ENCODE peak calls at places on chromosomes 4 and X, in seven cellular contexts. K, B, U, O, I, V and X are unnamed samples.
A peak's percentile ranks its signal among the peaks of the same experiment; 100 is the strongest.

GRCh38 chr4:118964891-118965411 is 76.3 kb downstream of the SYNPO2 start:
- DNase-seq in K (peak; percentile 80), B (no peak), U (no peak), O (peak; percentile 47), I (peak; percentile 52), V (peak; percentile 41), X (no peak)

GRCh38 chr4:15238720-15239119 is 189.1 kb upstream of the C1QTNF7 start:
- DNase-seq in K (peak; percentile 70), B (no peak), U (no peak), O (peak; percentile 62), I (peak; percentile 64), V (peak; percentile 38), X (peak; percentile 44)

GRCh38 chrX:13750204-13750603 is 15.7 kb downstream of the OFD1 start:
- DNase-seq in K (peak; percentile 60), B (no peak), U (no peak), O (peak; percentile 49), I (peak; percentile 56), V (no peak), X (peak; percentile 50)

GRCh38 chr4:78610546-78611214 is 59.1 kb downstream of the ANXA3 start:
- DNase-seq in K (peak; percentile 36), B (no peak), U (no peak), O (no peak), I (peak; percentile 73), V (no peak), X (no peak)

GRCh38 chr4:186027405-186027804 is 41.6 kb upstream of the TLR3 start:
- DNase-seq in K (no peak), B (no peak), U (no peak), O (no peak), I (no peak), V (no peak), X (peak; percentile 75)

GRCh38 chr4:113447695-113448265 is 313.8 kb downstream of the CAMK2D start:
- DNase-seq in K (peak; percentile 28), B (no peak), U (no peak), O (no peak), I (no peak), V (no peak), X (no peak)

GRCh38 chr4:7787067-7787466 is 152.6 kb downstream of the AFAP1 start:
- DNase-seq in K (no peak), B (peak; percentile 30), U (no peak), O (no peak), I (no peak), V (no peak), X (no peak)

GRCh38 chr4:84750260-84750955 is 167.5 kb downstream of the CDS1 start:
- DNase-seq in K (peak; percentile 71), B (no peak), U (no peak), O (peak; percentile 7), I (peak; percentile 83), V (no peak), X (peak; percentile 50)

GRCh38 chrX:131778269-131779218 is 234.7 kb downstream of the OR13H1 start:
- DNase-seq in K (no peak), B (no peak), U (peak; percentile 87), O (peak; percentile 63), I (peak; percentile 85), V (peak; percentile 85), X (no peak)

GRCh38 chr4:154329268-154329858 is 162.2 kb downstream of the DCHS2 start:
- DNase-seq in K (peak; percentile 49), B (no peak), U (no peak), O (no peak), I (peak; percentile 70), V (no peak), X (peak; percentile 43)

GRCh38 chr4:13705521-13706035 is 78.1 kb upstream of the BOD1L1 start:
- DNase-seq in K (no peak), B (no peak), U (no peak), O (no peak), I (peak; percentile 12), V (peak; percentile 18), X (peak; percentile 55)

GRCh38 chr4:82452026-82452425 is 21.6 kb downstream of the ENOPH1 start:
- DNase-seq in K (no peak), B (no peak), U (no peak), O (no peak), I (no peak), V (no peak), X (no peak)

GRCh38 chr4:82447886-82448285 is 17.5 kb downstream of the ENOPH1 start:
- DNase-seq in K (no peak), B (no peak), U (no peak), O (no peak), I (peak; percentile 11), V (no peak), X (no peak)

DNA sequence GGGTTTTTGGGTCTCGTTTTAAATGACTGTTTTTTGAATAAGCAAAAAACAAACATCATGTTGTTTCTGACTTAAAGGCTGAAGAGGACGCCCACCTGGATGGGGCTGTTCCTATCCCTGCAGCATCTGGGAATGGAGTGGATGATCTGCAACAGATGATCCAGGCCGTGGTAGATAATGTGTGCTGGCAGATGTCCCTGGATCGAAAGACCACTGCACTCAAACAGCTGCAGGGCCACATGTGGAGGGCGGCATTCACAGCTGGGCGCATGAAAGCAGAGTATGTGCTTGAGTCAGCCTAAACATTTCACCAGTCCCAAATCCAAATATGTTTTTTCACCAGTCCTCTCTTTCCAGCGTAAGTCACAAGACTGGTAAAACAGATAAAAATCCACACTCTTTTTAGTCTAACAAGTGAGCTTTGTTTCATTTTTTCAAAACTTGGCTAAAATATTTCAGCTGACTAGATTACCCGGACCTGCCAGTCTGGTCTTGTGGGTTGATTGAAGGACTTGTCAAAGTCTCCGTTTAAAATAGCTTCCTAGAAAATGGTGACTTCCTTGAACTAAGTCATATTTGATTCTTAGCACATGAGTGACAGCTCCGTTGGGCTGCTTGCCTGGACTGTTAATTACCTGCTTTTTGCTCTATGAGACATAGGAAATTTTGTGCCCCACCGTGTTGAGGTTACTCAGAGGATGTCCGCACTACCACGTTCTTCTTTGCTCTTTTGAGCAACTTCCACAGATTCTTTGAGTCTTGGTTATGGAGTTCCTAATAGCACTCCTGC is 20.8 kb downstream of the ENOPH1 start:
- DNase-seq in K (no peak), B (no peak), U (no peak), O (no peak), I (no peak), V (no peak), X (no peak)
- H3K36me3 ChIP-seq in K (peaks cover 3% of the 10 kb centered on the region), B (peaks cover 50% of the 10 kb centered on the region), U (peaks cover 52% of the 10 kb centered on the region), O (peaks cover 14% of the 10 kb centered on the region), I (peaks cover 39% of the 10 kb centered on the region), V (no peaks in the 10 kb centered on the region), X (peaks cover 12% of the 10 kb centered on the region)

DNA sequence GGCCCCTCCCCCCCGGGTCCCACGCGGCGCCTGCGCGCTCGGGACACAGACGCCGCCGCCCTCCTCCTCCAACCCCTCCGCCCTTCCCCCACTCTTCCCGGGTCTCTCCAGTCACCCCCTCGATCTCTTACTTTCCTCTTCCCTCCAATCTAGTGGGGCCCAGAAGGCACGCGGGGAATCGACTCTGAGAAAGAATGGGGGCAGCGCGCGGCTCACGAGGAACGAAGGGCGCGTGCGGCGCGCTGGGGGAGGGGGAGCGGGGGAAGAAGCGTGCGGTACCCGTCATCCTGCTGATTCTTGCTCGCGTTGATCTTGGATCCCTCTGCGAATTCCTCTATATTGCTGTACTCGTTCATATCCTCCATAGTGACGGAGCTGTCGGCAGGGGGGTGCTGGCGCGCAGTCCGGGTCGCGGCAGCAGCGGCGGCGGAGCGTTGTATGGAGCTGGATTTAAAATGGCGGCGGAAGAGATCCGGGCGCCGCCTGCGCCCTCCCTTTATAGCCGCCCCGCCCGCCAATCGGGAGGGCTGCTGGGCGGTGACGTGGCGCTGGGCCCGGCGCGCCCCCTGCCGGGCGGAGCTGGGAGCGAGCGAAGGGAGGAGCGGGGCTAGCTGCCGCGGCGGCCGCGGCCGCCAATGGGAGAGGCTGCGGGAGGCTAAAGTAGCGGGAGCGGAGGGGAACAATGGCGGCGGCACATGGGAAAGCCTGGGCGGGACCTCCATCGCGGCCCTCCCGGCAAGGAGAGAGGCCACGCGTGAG is 1.1 kb downstream of the HNRNPDL start:
- DNase-seq in K (peak; percentile 90), B (peak; percentile 97), U (peak; percentile 94), O (peak; percentile 86), I (peak; percentile 96), V (peak; percentile 93), X (peak; percentile 74)
- H3K36me3 ChIP-seq in K (peaks cover 17% of the 10 kb centered on the region), B (peaks cover 29% of the 10 kb centered on the region), U (peaks cover 29% of the 10 kb centered on the region), O (peaks cover 43% of the 10 kb centered on the region), I (peaks cover 37% of the 10 kb centered on the region), V (no peaks in the 10 kb centered on the region), X (peaks cover 11% of the 10 kb centered on the region)

GRCh38 chr4:95161781-95162469 is 386.8 kb downstream of the UNC5C start:
- DNase-seq in K (no peak), B (no peak), U (no peak), O (no peak), I (no peak), V (no peak), X (no peak)

GRCh38 chr4:95165926-95166524 is 382.7 kb downstream of the UNC5C start:
- DNase-seq in K (peak; percentile 81), B (no peak), U (no peak), O (peak; percentile 52), I (peak; percentile 91), V (peak; percentile 47), X (peak; percentile 63)

GRCh38 chr4:95159384-95159783 is 389.4 kb downstream of the UNC5C start:
- DNase-seq in K (no peak), B (no peak), U (no peak), O (no peak), I (no peak), V (no peak), X (no peak)

GRCh38 chr4:95158626-95159025 is 390.1 kb downstream of the UNC5C start:
- DNase-seq in K (no peak), B (no peak), U (no peak), O (no peak), I (no peak), V (no peak), X (no peak)

DNA sequence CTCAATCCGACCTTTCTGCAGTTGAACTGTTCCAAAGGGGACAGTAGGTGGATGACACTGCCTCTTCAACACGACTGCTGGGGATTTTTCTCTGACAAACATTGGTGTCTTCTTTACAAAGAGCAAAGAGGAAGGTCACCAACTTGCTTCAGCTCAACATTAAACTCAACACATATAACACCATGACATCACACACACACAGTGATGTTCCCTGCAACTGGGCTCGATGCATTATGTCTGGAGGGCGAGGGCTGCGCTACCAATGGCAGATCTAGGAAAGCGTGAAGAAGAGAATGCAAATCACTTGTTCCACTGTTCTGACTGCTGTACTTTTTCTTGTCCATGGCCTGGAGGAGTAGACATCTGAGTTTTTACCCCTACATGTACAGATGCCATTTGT is 385.9 kb downstream of the UNC5C start:
- DNase-seq in K (no peak), B (no peak), U (no peak), O (no peak), I (no peak), V (no peak), X (no peak)
- H3K36me3 ChIP-seq in K (no peaks in the 10 kb centered on the region), B (no peaks in the 10 kb centered on the region), U (no peaks in the 10 kb centered on the region), O (no peaks in the 10 kb centered on the region), I (no peaks in the 10 kb centered on the region), V (no peaks in the 10 kb centered on the region), X (no peaks in the 10 kb centered on the region)

DNA sequence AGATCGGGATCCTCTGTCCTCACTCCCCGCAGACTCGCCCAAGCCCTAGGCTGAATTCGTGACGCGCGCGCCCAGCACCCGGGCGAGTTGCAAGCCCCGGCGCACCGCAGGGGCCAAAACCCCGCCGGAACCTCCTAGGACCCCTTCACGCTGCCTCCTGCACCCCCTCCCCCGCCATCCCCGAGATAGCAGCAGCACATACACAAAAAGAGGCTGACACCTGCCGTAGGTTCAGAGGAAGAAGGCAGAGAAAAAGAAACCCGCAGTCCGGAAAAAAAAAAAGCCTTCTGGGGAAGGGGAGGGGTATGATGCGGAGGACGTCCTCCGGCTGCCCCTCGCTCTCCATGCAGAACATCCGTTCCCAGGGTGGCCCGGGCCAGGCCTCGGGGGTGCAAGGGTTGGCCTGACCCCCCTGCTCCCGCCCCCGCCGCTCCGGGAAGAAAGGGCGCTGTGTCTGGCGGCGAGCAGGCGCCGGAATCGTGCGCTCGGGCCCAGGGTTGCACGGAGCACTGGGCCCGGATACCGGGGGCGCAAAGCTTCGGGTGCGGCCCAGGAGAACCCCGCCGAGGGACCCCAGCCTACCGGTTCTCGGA is 2.5 kb downstream of the NLGN4X start:
- DNase-seq in K (no peak), B (peak; percentile 77), U (no peak), O (no peak), I (no peak), V (peak; percentile 22), X (no peak)
- H3K36me3 ChIP-seq in K (no peaks in the 10 kb centered on the region), B (no peaks in the 10 kb centered on the region), U (no peaks in the 10 kb centered on the region), O (no peaks in the 10 kb centered on the region), I (no peaks in the 10 kb centered on the region), V (no peaks in the 10 kb centered on the region), X (no peaks in the 10 kb centered on the region)